ENCODE peak calls at places on chromosome 16, in eight cellular contexts. P is Calu3; X is stimulated activated CD4-positive, alpha-beta T cell treated with anti-CD3 and anti-CD28 coated beads, Interleukin-1b, Interleukin-23, amount 100 ng/mL, for 24 hours; M is T-cell; K is activated naive CD4-positive, alpha-beta T cell; L is activated T-helper 1 cell treated with Interleukin-2 at 50 U/mL for 16 hours; I is T follicular helper cell; R is breast epithelium. O is an unnamed sample.
A peak's percentile ranks its signal among the peaks of the same experiment; 100 is the strongest.

GRCh38 chr16:65083181-65083845 is 38.5 kb downstream of the CDH11 start:
- DNase-seq in P (no peak), X (no peak), M (no peak), K (no peak), L (no peak), I (no peak), R (no peak), O (no peak)

GRCh38 chr16:31201511-31202401 is 804 bp downstream of the PYCARD start:
- DNase-seq in P (peak; percentile 51), X (no peak), M (peak; percentile 37), K (no peak), L (no peak), I (peak; percentile 25), R (no peak), O (peak; percentile 58)

GRCh38 chr16:22216191-22216831 is 10.2 kb downstream of the EEF2K start:
- DNase-seq in P (no peak), X (no peak), M (no peak), K (no peak), L (no peak), I (no peak), R (no peak), O (no peak)

GRCh38 chr16:88503374-88503770 is 50.3 kb downstream of the ZFPM1 start:
- DNase-seq in P (no peak), X (no peak), M (no peak), K (no peak), L (no peak), I (no peak), R (no peak), O (no peak)

GRCh38 chr16:4746991-4747574 is 12.7 kb downstream of the DNAAF8 start:
- DNase-seq in P (no peak), X (no peak), M (no peak), K (no peak), L (no peak), I (no peak), R (no peak), O (no peak)

GRCh38 chr16:10813123-10813455 is 5.5 kb downstream of the TVP23A start:
- DNase-seq in P (no peak), X (no peak), M (no peak), K (no peak), L (no peak), I (no peak), R (no peak), O (no peak)

GRCh38 chr16:66740533-66740932 is 10.9 kb downstream of the DYNC1LI2 start:
- DNase-seq in P (peak; percentile 29), X (no peak), M (no peak), K (no peak), L (no peak), I (no peak), R (no peak), O (no peak)

GRCh38 chr16:12162586-12162985 is 186.1 kb downstream of the SNX29 start:
- DNase-seq in P (no peak), X (no peak), M (no peak), K (no peak), L (no peak), I (no peak), R (no peak), O (no peak)

GRCh38 chr16:19926449-19927390 is 42.1 kb upstream of the GPRC5B start:
- DNase-seq in P (peak; percentile 20), X (no peak), M (no peak), K (no peak), L (no peak), I (no peak), R (no peak), O (no peak)

GRCh38 chr16:67389911-67390815 is 3.1 kb downstream of the TPPP3 start:
- DNase-seq in P (no peak), X (no peak), M (no peak), K (no peak), L (no peak), I (no peak), R (no peak), O (no peak)